ENCODE peak calls at places on chromosomes 5 and 9, in four cellular contexts. I is GM23338; F is GM23248; R is CD8-positive, alpha-beta memory T cell. A is an unnamed sample.

GRCh38 chr9:71250626-71251025 is 129.2 kb upstream of the TRPM3 start:
- DNase-seq in I (peak; percentile 92), F (no peak), R (no peak), A (no peak)

GRCh38 chr9:94726495-94727191 is at the start of gene AOPEP:
- DNase-seq in I (peak; percentile 98), F (peak; percentile 97), R (peak; percentile 99), A (peak; percentile 98)

GRCh38 chr5:147382776-147383175 is 127.1 kb downstream of the DPYSL3 start:
- DNase-seq in I (peak; percentile 58), F (peak; percentile 66), R (no peak), A (no peak)

GRCh38 chr5:138245717-138246116 is 28.7 kb downstream of the GFRA3 start:
- DNase-seq in I (peak; percentile 68), F (no peak), R (no peak), A (no peak)

GRCh38 chr9:125754096-125754495 is 6.9 kb downstream of the PBX3 start:
- DNase-seq in I (no peak), F (no peak), R (no peak), A (no peak)

GRCh38 chr5:107402881-107403280 is 267.9 kb downstream of the EFNA5 start:
- DNase-seq in I (peak; percentile 35), F (no peak), R (no peak), A (no peak)

GRCh38 chr5:14064841-14065240 is 78.3 kb upstream of the TRIO start:
- DNase-seq in I (no peak), F (no peak), R (no peak), A (no peak)

GRCh38 chr9:755454-756381 is 85.8 kb upstream of the DMRT1 start:
- DNase-seq in I (no peak), F (peak; percentile 89), R (no peak), A (peak; percentile 62)

GRCh38 chr5:119287547-119288073 is 68.2 kb upstream of the TNFAIP8 start:
- DNase-seq in I (no peak), F (peak; percentile 27), R (peak; percentile 71), A (peak; percentile 38)

GRCh38 chr9:126375386-126375785 is 48.8 kb downstream of the MVB12B start:
- DNase-seq in I (peak; percentile 38), F (peak; percentile 76), R (no peak), A (no peak)

GRCh38 chr5:168315991-168316578 is 24.6 kb downstream of the WWC1 start:
- DNase-seq in I (no peak), F (no peak), R (no peak), A (no peak)

GRCh38 chr9:127684576-127684975 is 22.2 kb upstream of the CFAP157 start:
- DNase-seq in I (no peak), F (peak; percentile 85), R (no peak), A (no peak)

GRCh38 chr5:45189481-45189880 is 380.7 kb downstream of the MRPS30 start:
- DNase-seq in I (no peak), F (no peak), R (no peak), A (no peak)

GRCh38 chr5:168592014-168592368 is 12.8 kb upstream of the PANK3 start:
- DNase-seq in I (no peak), F (peak; percentile 78), R (no peak), A (no peak)

GRCh38 chr9:94945191-94946144 is 219.0 kb downstream of the AOPEP start:
- DNase-seq in I (no peak), F (peak; percentile 97), R (no peak), A (no peak)

GRCh38 chr5:93092349-93093105 is 488.5 kb downstream of the NR2F1-AS1 start:
- DNase-seq in I (no peak), F (peak; percentile 47), R (no peak), A (no peak)

GRCh38 chr9:26656003-26656940 is 236.3 kb downstream of the CAAP1 start:
- DNase-seq in I (peak; percentile 78), F (peak; percentile 49), R (no peak), A (no peak)

GRCh38 chr5:163963881-163964280 is 458.5 kb downstream of the MAT2B start:
- DNase-seq in I (no peak), F (no peak), R (no peak), A (no peak)

GRCh38 chr9:89494199-89494598 is 3.7 kb downstream of the SEMA4D start:
- DNase-seq in I (no peak), F (no peak), R (no peak), A (no peak)

GRCh38 chr5:55440188-55440646 is 94.5 kb downstream of the PLPP1 start:
- DNase-seq in I (peak; percentile 43), F (peak; percentile 96), R (no peak), A (no peak)

GRCh38 chr9:134858051-134858841 is 22.4 kb upstream of the FCN2 start:
- DNase-seq in I (no peak), F (peak; percentile 72), R (no peak), A (no peak)

GRCh38 chr5:74833537-74834266 is 32.5 kb downstream of the FAM169A start:
- DNase-seq in I (no peak), F (no peak), R (no peak), A (no peak)

GRCh38 chr5:74829413-74829812 is 36.8 kb downstream of the FAM169A start:
- DNase-seq in I (no peak), F (no peak), R (no peak), A (no peak)
- H3K4me1 ChIP-seq in I (peaks cover 43% of the 10 kb centered on the region), F (no peaks in the 10 kb centered on the region), R (no peaks in the 10 kb centered on the region), A (no peaks in the 10 kb centered on the region)

DNA sequence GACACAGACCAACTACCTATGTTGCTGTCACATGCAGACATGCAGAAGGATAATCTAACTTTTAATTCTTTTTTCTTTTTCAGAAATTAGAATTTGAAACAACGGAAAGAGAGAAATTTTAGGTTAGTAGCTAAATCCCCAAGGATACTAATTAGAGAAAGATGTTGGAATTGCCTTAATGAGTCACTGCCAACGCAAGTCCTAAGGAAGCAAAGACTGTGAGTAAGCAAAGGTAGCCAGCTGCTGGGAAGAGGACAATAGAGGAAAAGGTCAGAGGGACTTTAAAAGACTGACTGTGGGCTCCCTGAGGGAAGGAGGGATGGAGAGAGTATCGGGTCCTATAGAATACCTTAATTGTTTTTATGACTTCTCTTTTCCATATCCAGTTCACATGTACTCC is 461.9 kb upstream of the PAPPA start:
- DNase-seq in I (no peak), F (peak; percentile 94), R (no peak), A (no peak)
- H3K4me3 ChIP-seq in I (no peak overlapping the region), F (peak overlapping the region; percentile 51), R (no peak overlapping the region), A (no peak overlapping the region)

DNA sequence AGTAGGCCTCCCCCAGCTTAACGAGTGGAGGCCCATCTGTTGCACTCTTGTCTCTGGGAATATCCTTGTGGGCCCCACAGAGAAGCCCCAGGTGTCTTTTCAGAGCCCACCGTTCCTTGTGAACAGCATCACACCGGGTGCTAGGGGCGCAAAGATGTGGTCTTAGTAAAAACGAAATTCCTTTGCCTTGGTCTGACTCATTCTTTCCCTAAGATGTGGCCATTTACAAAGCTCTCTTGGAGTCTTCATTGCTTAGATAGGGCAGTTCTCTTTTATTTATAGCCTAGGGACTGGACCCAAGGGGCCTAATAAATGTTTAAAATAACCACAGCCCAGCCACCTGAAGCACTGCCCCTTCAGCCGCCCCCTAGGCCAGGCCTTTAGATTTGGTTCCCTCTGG is 52.8 kb upstream of the RPL26L1 start:
- DNase-seq in I (no peak), F (peak; percentile 40), R (no peak), A (no peak)
- H3K4me1 ChIP-seq in I (peaks cover 8% of the 10 kb centered on the region), F (peaks cover 59% of the 10 kb centered on the region), R (no peaks in the 10 kb centered on the region), A (no peaks in the 10 kb centered on the region)

GRCh38 chr5:165723931-165724330 is 2218.5 kb downstream of the MAT2B start:
- DNase-seq in I (no peak), F (no peak), R (no peak), A (no peak)

GRCh38 chr5:165722401-165722800 is 2217.0 kb downstream of the MAT2B start:
- DNase-seq in I (no peak), F (no peak), R (no peak), A (no peak)
- H3K4me3 ChIP-seq in I (no peak overlapping the region), F (no peak overlapping the region), R (no peak overlapping the region), A (no peak overlapping the region)

GRCh38 chr9:121184463-121184862 is 17.2 kb downstream of the RAB14 start:
- DNase-seq in I (no peak), F (no peak), R (no peak), A (no peak)
- H3K4me1 ChIP-seq in I (no peaks in the 10 kb centered on the region), F (peaks cover 14% of the 10 kb centered on the region), R (peaks cover 44% of the 10 kb centered on the region), A (peaks cover 29% of the 10 kb centered on the region)

DNA sequence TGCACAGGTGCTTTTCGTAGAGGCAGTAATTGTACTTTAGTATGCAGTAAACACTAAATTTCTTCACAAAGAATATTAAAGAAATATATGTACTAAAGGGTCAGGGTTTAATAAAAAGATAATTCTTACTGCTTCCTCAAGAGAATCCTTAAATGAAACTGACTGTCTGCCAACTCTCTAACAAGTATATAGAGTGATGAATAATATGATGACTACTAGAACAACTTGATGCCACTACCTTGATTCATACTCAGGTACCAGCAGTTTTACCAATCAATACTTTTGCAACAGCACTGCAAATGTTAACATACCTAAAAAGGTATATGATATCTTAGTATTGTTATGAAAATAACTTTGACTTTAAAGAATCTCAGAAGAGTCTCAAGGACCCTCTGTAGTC is 3.8 kb downstream of the YIPF5 start:
- DNase-seq in I (no peak), F (peak; percentile 45), R (no peak), A (no peak)
- H3K4me3 ChIP-seq in I (no peak overlapping the region), F (peak overlapping the region; percentile 97), R (no peak overlapping the region), A (no peak overlapping the region)